ENCODE peak calls at places on chromosomes 3 and 15, in nine cellular contexts. One of them, this sample, is unnamed.

GRCh38 chr3:42602961-42603360 is 2.5 kb downstream of the NKTR start:
- DNase-seq in psoas muscle: no peak
- DNase-seq in CD8-positive, alpha-beta memory T cell: no peak
- DNase-seq in IMR-90: no peak
- DNase-seq in colonic mucosa: no peak
- DNase-seq in uterus: no peak
- DNase-seq in A549: no peak
- DNase-seq in neural progenitor cell: no peak
- DNase-seq in upper lobe of right lung: no peak
- DNase-seq in this sample: no peak

GRCh38 chr15:89206908-89207331 is 14.5 kb downstream of the RLBP1 start:
- DNase-seq in psoas muscle: peak
- DNase-seq in CD8-positive, alpha-beta memory T cell: peak
- DNase-seq in IMR-90: peak
- DNase-seq in colonic mucosa: peak
- DNase-seq in uterus: peak
- DNase-seq in A549: peak
- DNase-seq in neural progenitor cell: peak
- DNase-seq in upper lobe of right lung: peak
- DNase-seq in this sample: peak

GRCh38 chr3:20668411-20668810 is 482.4 kb upstream of the SGO1 start:
- DNase-seq in psoas muscle: no peak
- DNase-seq in CD8-positive, alpha-beta memory T cell: no peak
- DNase-seq in IMR-90: no peak
- DNase-seq in colonic mucosa: no peak
- DNase-seq in uterus: no peak
- DNase-seq in A549: peak
- DNase-seq in neural progenitor cell: peak
- DNase-seq in upper lobe of right lung: no peak
- DNase-seq in this sample: no peak

GRCh38 chr3:139745831-139746230 is 68.1 kb upstream of the NMNAT3 start:
- DNase-seq in psoas muscle: no peak
- DNase-seq in CD8-positive, alpha-beta memory T cell: no peak
- DNase-seq in IMR-90: peak
- DNase-seq in colonic mucosa: no peak
- DNase-seq in uterus: no peak
- DNase-seq in A549: no peak
- DNase-seq in neural progenitor cell: no peak
- DNase-seq in upper lobe of right lung: no peak
- DNase-seq in this sample: no peak

GRCh38 chr3:115092220-115092791 is 54.8 kb downstream of the ZBTB20 start:
- DNase-seq in psoas muscle: peak
- DNase-seq in CD8-positive, alpha-beta memory T cell: peak
- DNase-seq in IMR-90: peak
- DNase-seq in colonic mucosa: peak
- DNase-seq in uterus: peak
- DNase-seq in A549: peak
- DNase-seq in neural progenitor cell: peak
- DNase-seq in upper lobe of right lung: peak
- DNase-seq in this sample: peak

GRCh38 chr3:53084310-53085001 is 38.6 kb upstream of the SFMBT1 start:
- DNase-seq in psoas muscle: no peak
- DNase-seq in CD8-positive, alpha-beta memory T cell: no peak
- DNase-seq in IMR-90: no peak
- DNase-seq in colonic mucosa: no peak
- DNase-seq in uterus: no peak
- DNase-seq in A549: no peak
- DNase-seq in neural progenitor cell: no peak
- DNase-seq in upper lobe of right lung: peak
- DNase-seq in this sample: no peak

GRCh38 chr15:87267798-87268197 is 988.7 kb downstream of the NTRK3 start:
- DNase-seq in psoas muscle: no peak
- DNase-seq in CD8-positive, alpha-beta memory T cell: no peak
- DNase-seq in IMR-90: peak
- DNase-seq in colonic mucosa: no peak
- DNase-seq in uterus: no peak
- DNase-seq in A549: no peak
- DNase-seq in neural progenitor cell: no peak
- DNase-seq in upper lobe of right lung: no peak
- DNase-seq in this sample: no peak

GRCh38 chr3:67076607-67077006 is 78.5 kb downstream of the KBTBD8 start:
- DNase-seq in psoas muscle: no peak
- DNase-seq in CD8-positive, alpha-beta memory T cell: no peak
- DNase-seq in IMR-90: no peak
- DNase-seq in colonic mucosa: no peak
- DNase-seq in uterus: no peak
- DNase-seq in A549: no peak
- DNase-seq in neural progenitor cell: no peak
- DNase-seq in upper lobe of right lung: no peak
- DNase-seq in this sample: no peak

GRCh38 chr3:141485578-141486415 is 1.0 kb upstream of the RASA2 start:
- DNase-seq in psoas muscle: no peak
- DNase-seq in CD8-positive, alpha-beta memory T cell: no peak
- DNase-seq in IMR-90: peak
- DNase-seq in colonic mucosa: peak
- DNase-seq in uterus: no peak
- DNase-seq in A549: peak
- DNase-seq in neural progenitor cell: peak
- DNase-seq in upper lobe of right lung: no peak
- DNase-seq in this sample: no peak

GRCh38 chr3:195441971-195442572 is 748 bp downstream of the ACAP2 start:
- DNase-seq in psoas muscle: peak
- DNase-seq in CD8-positive, alpha-beta memory T cell: peak
- DNase-seq in IMR-90: peak
- DNase-seq in colonic mucosa: peak
- DNase-seq in uterus: peak
- DNase-seq in A549: peak
- DNase-seq in neural progenitor cell: peak
- DNase-seq in upper lobe of right lung: peak
- DNase-seq in this sample: peak

GRCh38 chr3:60932669-60933068 is 318.6 kb downstream of the FHIT start:
- DNase-seq in psoas muscle: no peak
- DNase-seq in CD8-positive, alpha-beta memory T cell: no peak
- DNase-seq in IMR-90: no peak
- DNase-seq in colonic mucosa: no peak
- DNase-seq in uterus: no peak
- DNase-seq in A549: no peak
- DNase-seq in neural progenitor cell: no peak
- DNase-seq in upper lobe of right lung: no peak
- DNase-seq in this sample: no peak

DNA sequence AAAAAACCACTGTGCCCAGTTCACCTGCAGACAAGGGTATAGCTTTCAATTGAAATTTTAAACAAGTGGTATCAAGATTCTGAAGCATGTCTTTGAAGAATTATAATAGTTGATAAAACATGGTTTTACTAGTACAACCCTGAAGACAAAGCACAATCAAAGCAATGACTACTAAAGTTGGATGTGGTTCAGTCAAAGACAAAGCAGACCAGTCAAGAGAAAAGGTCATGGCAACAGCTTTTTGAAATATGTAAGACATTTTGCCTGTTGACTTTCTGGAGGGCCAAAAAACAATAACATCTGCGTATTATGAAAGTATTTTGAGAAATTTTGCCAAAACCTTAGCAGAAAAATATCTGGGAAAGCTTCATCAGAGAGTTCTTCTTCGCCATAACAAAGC is 1393.6 kb downstream of the SI start:
- DNase-seq in psoas muscle: no peak
- DNase-seq in CD8-positive, alpha-beta memory T cell: no peak
- DNase-seq in IMR-90: no peak
- DNase-seq in colonic mucosa: no peak
- DNase-seq in uterus: no peak
- DNase-seq in A549: no peak
- DNase-seq in neural progenitor cell: no peak
- DNase-seq in upper lobe of right lung: no peak
- DNase-seq in this sample: no peak
- H3K27ac ChIP-seq in psoas muscle: no peak
- H3K27ac ChIP-seq in CD8-positive, alpha-beta memory T cell: no peak
- H3K27ac ChIP-seq in IMR-90: no peak
- H3K27ac ChIP-seq in colonic mucosa: no peak
- H3K27ac ChIP-seq in uterus: no peak
- H3K27ac ChIP-seq in A549: no peak
- H3K27ac ChIP-seq in neural progenitor cell: no peak
- H3K27ac ChIP-seq in upper lobe of right lung: no peak
- H3K27ac ChIP-seq in this sample: no peak

GRCh38 chr15:65804252-65804931 is 12.3 kb upstream of the DENND4A start:
- DNase-seq in psoas muscle: no peak
- DNase-seq in CD8-positive, alpha-beta memory T cell: no peak
- DNase-seq in IMR-90: peak
- DNase-seq in colonic mucosa: no peak
- DNase-seq in uterus: no peak
- DNase-seq in A549: no peak
- DNase-seq in neural progenitor cell: no peak
- DNase-seq in upper lobe of right lung: no peak
- DNase-seq in this sample: no peak
- H3K27ac ChIP-seq in psoas muscle: peak
- H3K27ac ChIP-seq in CD8-positive, alpha-beta memory T cell: peak
- H3K27ac ChIP-seq in IMR-90: no peak
- H3K27ac ChIP-seq in colonic mucosa: no peak
- H3K27ac ChIP-seq in uterus: no peak
- H3K27ac ChIP-seq in A549: no peak
- H3K27ac ChIP-seq in neural progenitor cell: no peak
- H3K27ac ChIP-seq in upper lobe of right lung: peak
- H3K27ac ChIP-seq in this sample: no peak

GRCh38 chr15:60520041-60520824 is 41.3 kb upstream of the ICE2 start:
- DNase-seq in psoas muscle: no peak
- DNase-seq in CD8-positive, alpha-beta memory T cell: no peak
- DNase-seq in IMR-90: peak
- DNase-seq in colonic mucosa: no peak
- DNase-seq in uterus: no peak
- DNase-seq in A549: peak
- DNase-seq in neural progenitor cell: no peak
- DNase-seq in upper lobe of right lung: no peak
- DNase-seq in this sample: no peak
- H3K27ac ChIP-seq in psoas muscle: peak
- H3K27ac ChIP-seq in CD8-positive, alpha-beta memory T cell: no peak
- H3K27ac ChIP-seq in IMR-90: no peak
- H3K27ac ChIP-seq in colonic mucosa: no peak
- H3K27ac ChIP-seq in uterus: no peak
- H3K27ac ChIP-seq in A549: peak
- H3K27ac ChIP-seq in neural progenitor cell: no peak
- H3K27ac ChIP-seq in upper lobe of right lung: no peak
- H3K27ac ChIP-seq in this sample: no peak

DNA sequence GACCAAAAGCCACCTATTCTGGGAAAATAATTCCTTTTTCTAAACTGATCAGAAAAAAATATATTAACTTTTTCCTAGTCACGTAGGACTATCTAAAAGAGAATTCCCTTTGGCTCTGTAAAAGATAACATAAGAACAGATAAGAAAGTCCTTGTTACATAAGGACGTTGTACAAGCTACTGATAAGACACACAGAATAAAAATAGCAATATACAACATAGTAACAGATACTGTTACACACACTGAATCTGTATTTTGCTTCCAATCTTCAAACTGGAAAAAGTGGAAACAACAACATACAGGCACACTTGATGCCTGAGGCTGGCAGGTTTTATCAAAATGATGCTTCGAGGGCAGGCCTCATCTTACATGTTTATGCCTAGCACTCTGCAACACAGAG is 59.8 kb downstream of the SNX4 start:
- DNase-seq in psoas muscle: no peak
- DNase-seq in CD8-positive, alpha-beta memory T cell: no peak
- DNase-seq in IMR-90: no peak
- DNase-seq in colonic mucosa: no peak
- DNase-seq in uterus: no peak
- DNase-seq in A549: no peak
- DNase-seq in neural progenitor cell: no peak
- DNase-seq in upper lobe of right lung: no peak
- DNase-seq in this sample: no peak
- H3K27ac ChIP-seq in psoas muscle: no peak
- H3K27ac ChIP-seq in CD8-positive, alpha-beta memory T cell: no peak
- H3K27ac ChIP-seq in IMR-90: no peak
- H3K27ac ChIP-seq in colonic mucosa: no peak
- H3K27ac ChIP-seq in uterus: no peak
- H3K27ac ChIP-seq in A549: no peak
- H3K27ac ChIP-seq in neural progenitor cell: no peak
- H3K27ac ChIP-seq in upper lobe of right lung: no peak
- H3K27ac ChIP-seq in this sample: no peak

DNA sequence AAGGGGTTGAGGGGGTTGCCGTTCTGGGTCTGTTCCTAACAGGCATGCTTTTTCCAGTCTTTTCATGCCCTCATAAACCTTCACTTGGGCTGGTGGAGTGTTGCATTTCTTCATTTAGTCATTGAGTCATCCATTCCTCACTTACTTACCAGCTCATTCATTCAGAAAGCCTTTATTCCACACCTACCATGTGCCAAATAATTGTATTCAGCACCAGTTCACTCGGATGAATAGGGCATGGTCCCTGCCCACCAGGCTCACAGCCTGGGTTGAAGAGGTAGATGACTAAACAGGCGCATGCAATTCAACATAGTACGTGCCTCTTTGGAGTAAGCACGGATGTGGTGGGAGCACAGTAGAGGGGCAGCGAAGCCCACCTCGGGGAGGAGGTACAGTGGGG is 35.1 kb upstream of the THSD4 start:
- DNase-seq in psoas muscle: no peak
- DNase-seq in CD8-positive, alpha-beta memory T cell: no peak
- DNase-seq in IMR-90: no peak
- DNase-seq in colonic mucosa: no peak
- DNase-seq in uterus: no peak
- DNase-seq in A549: no peak
- DNase-seq in neural progenitor cell: no peak
- DNase-seq in upper lobe of right lung: no peak
- DNase-seq in this sample: no peak
- H3K27ac ChIP-seq in psoas muscle: no peak
- H3K27ac ChIP-seq in CD8-positive, alpha-beta memory T cell: no peak
- H3K27ac ChIP-seq in IMR-90: peak
- H3K27ac ChIP-seq in colonic mucosa: peak
- H3K27ac ChIP-seq in uterus: no peak
- H3K27ac ChIP-seq in A549: peak
- H3K27ac ChIP-seq in neural progenitor cell: no peak
- H3K27ac ChIP-seq in upper lobe of right lung: peak
- H3K27ac ChIP-seq in this sample: no peak

GRCh38 chr3:37899101-37899707 is 37.5 kb downstream of the CTDSPL start:
- DNase-seq in psoas muscle: no peak
- DNase-seq in CD8-positive, alpha-beta memory T cell: no peak
- DNase-seq in IMR-90: no peak
- DNase-seq in colonic mucosa: no peak
- DNase-seq in uterus: no peak
- DNase-seq in A549: no peak
- DNase-seq in neural progenitor cell: no peak
- DNase-seq in upper lobe of right lung: no peak
- DNase-seq in this sample: no peak
- H3K27ac ChIP-seq in psoas muscle: no peak
- H3K27ac ChIP-seq in CD8-positive, alpha-beta memory T cell: no peak
- H3K27ac ChIP-seq in IMR-90: no peak
- H3K27ac ChIP-seq in colonic mucosa: no peak
- H3K27ac ChIP-seq in uterus: no peak
- H3K27ac ChIP-seq in A549: no peak
- H3K27ac ChIP-seq in neural progenitor cell: no peak
- H3K27ac ChIP-seq in upper lobe of right lung: no peak
- H3K27ac ChIP-seq in this sample: no peak

GRCh38 chr3:25454411-25454927 is 26.4 kb downstream of the RARB start:
- DNase-seq in psoas muscle: no peak
- DNase-seq in CD8-positive, alpha-beta memory T cell: no peak
- DNase-seq in IMR-90: no peak
- DNase-seq in colonic mucosa: no peak
- DNase-seq in uterus: no peak
- DNase-seq in A549: no peak
- DNase-seq in neural progenitor cell: no peak
- DNase-seq in upper lobe of right lung: no peak
- DNase-seq in this sample: no peak
- H3K27ac ChIP-seq in psoas muscle: peak
- H3K27ac ChIP-seq in CD8-positive, alpha-beta memory T cell: no peak
- H3K27ac ChIP-seq in IMR-90: no peak
- H3K27ac ChIP-seq in colonic mucosa: no peak
- H3K27ac ChIP-seq in uterus: peak
- H3K27ac ChIP-seq in A549: peak
- H3K27ac ChIP-seq in neural progenitor cell: no peak
- H3K27ac ChIP-seq in upper lobe of right lung: peak
- H3K27ac ChIP-seq in this sample: no peak

GRCh38 chr3:880371-880770 is 212.5 kb upstream of the CNTN6 start:
- DNase-seq in psoas muscle: no peak
- DNase-seq in CD8-positive, alpha-beta memory T cell: no peak
- DNase-seq in IMR-90: no peak
- DNase-seq in colonic mucosa: no peak
- DNase-seq in uterus: no peak
- DNase-seq in A549: no peak
- DNase-seq in neural progenitor cell: peak
- DNase-seq in upper lobe of right lung: no peak
- DNase-seq in this sample: no peak
- H3K27ac ChIP-seq in psoas muscle: no peak
- H3K27ac ChIP-seq in CD8-positive, alpha-beta memory T cell: no peak
- H3K27ac ChIP-seq in IMR-90: no peak
- H3K27ac ChIP-seq in colonic mucosa: no peak
- H3K27ac ChIP-seq in uterus: no peak
- H3K27ac ChIP-seq in A549: no peak
- H3K27ac ChIP-seq in neural progenitor cell: peak
- H3K27ac ChIP-seq in upper lobe of right lung: no peak
- H3K27ac ChIP-seq in this sample: no peak